ENCODE peak calls at places on chromosomes 12 and 14, in eight cellular contexts. One of them, this sample, is unnamed. For H3K36me3, the result is how much of the 10 kb centered on the place peaks cover.

GRCh38 chr12:131783915-131784541 is 44.2 kb upstream of the MMP17 start:
- DNase-seq in astrocyte: peak
- DNase-seq in neural progenitor cell: no peak
- DNase-seq in left ventricle myocardium inferior: no peak
- DNase-seq in breast epithelium: no peak
- DNase-seq in PC-9: peak
- DNase-seq in IMR-90: peak
- DNase-seq in tibial artery: no peak
- DNase-seq in this sample: no peak

GRCh38 chr14:59150990-59151389 is 37.5 kb upstream of the DAAM1 start:
- DNase-seq in astrocyte: no peak
- DNase-seq in neural progenitor cell: no peak
- DNase-seq in left ventricle myocardium inferior: no peak
- DNase-seq in breast epithelium: no peak
- DNase-seq in PC-9: no peak
- DNase-seq in IMR-90: no peak
- DNase-seq in tibial artery: peak
- DNase-seq in this sample: no peak

GRCh38 chr14:105710119-105711057 is 184.0 kb downstream of the TMEM121 start:
- DNase-seq in astrocyte: no peak
- DNase-seq in neural progenitor cell: no peak
- DNase-seq in left ventricle myocardium inferior: no peak
- DNase-seq in breast epithelium: no peak
- DNase-seq in PC-9: no peak
- DNase-seq in IMR-90: no peak
- DNase-seq in tibial artery: no peak
- DNase-seq in this sample: no peak

GRCh38 chr14:75232597-75232996 is 46.0 kb upstream of the FOS start:
- DNase-seq in astrocyte: no peak
- DNase-seq in neural progenitor cell: no peak
- DNase-seq in left ventricle myocardium inferior: no peak
- DNase-seq in breast epithelium: no peak
- DNase-seq in PC-9: no peak
- DNase-seq in IMR-90: no peak
- DNase-seq in tibial artery: no peak
- DNase-seq in this sample: no peak

GRCh38 chr12:48197549-48197966 is 5.5 kb downstream of the OR10AD1 start:
- DNase-seq in astrocyte: no peak
- DNase-seq in neural progenitor cell: peak
- DNase-seq in left ventricle myocardium inferior: no peak
- DNase-seq in breast epithelium: no peak
- DNase-seq in PC-9: no peak
- DNase-seq in IMR-90: no peak
- DNase-seq in tibial artery: no peak
- DNase-seq in this sample: no peak

GRCh38 chr14:91254456-91254855 is 10.0 kb upstream of the GPR68 start:
- DNase-seq in astrocyte: no peak
- DNase-seq in neural progenitor cell: no peak
- DNase-seq in left ventricle myocardium inferior: no peak
- DNase-seq in breast epithelium: no peak
- DNase-seq in PC-9: no peak
- DNase-seq in IMR-90: no peak
- DNase-seq in tibial artery: no peak
- DNase-seq in this sample: no peak

GRCh38 chr12:113980537-113981337 is 14.6 kb upstream of the RBM19 start:
- DNase-seq in astrocyte: peak
- DNase-seq in neural progenitor cell: peak
- DNase-seq in left ventricle myocardium inferior: no peak
- DNase-seq in breast epithelium: no peak
- DNase-seq in PC-9: peak
- DNase-seq in IMR-90: peak
- DNase-seq in tibial artery: no peak
- DNase-seq in this sample: peak

GRCh38 chr12:107955966-107956643 is 173.0 kb upstream of the WSCD2 start:
- DNase-seq in astrocyte: no peak
- DNase-seq in neural progenitor cell: no peak
- DNase-seq in left ventricle myocardium inferior: no peak
- DNase-seq in breast epithelium: no peak
- DNase-seq in PC-9: no peak
- DNase-seq in IMR-90: no peak
- DNase-seq in tibial artery: no peak
- DNase-seq in this sample: no peak

GRCh38 chr12:70459786-70460185 is 93.7 kb downstream of the KCNMB4 start:
- DNase-seq in astrocyte: no peak
- DNase-seq in neural progenitor cell: no peak
- DNase-seq in left ventricle myocardium inferior: no peak
- DNase-seq in breast epithelium: no peak
- DNase-seq in PC-9: no peak
- DNase-seq in IMR-90: no peak
- DNase-seq in tibial artery: no peak
- DNase-seq in this sample: no peak

GRCh38 chr12:38892976-38893375 is 12.4 kb downstream of the CPNE8 start:
- DNase-seq in astrocyte: no peak
- DNase-seq in neural progenitor cell: no peak
- DNase-seq in left ventricle myocardium inferior: no peak
- DNase-seq in breast epithelium: no peak
- DNase-seq in PC-9: no peak
- DNase-seq in IMR-90: no peak
- DNase-seq in tibial artery: no peak
- DNase-seq in this sample: no peak

GRCh38 chr14:103558071-103558882 is 4.2 kb downstream of the BAG5 start:
- DNase-seq in astrocyte: peak
- DNase-seq in neural progenitor cell: no peak
- DNase-seq in left ventricle myocardium inferior: peak
- DNase-seq in breast epithelium: no peak
- DNase-seq in PC-9: no peak
- DNase-seq in IMR-90: peak
- DNase-seq in tibial artery: no peak
- DNase-seq in this sample: no peak

GRCh38 chr14:103563089-103563620 is 395 bp downstream of the COA8 start:
- DNase-seq in astrocyte: no peak
- DNase-seq in neural progenitor cell: no peak
- DNase-seq in left ventricle myocardium inferior: no peak
- DNase-seq in breast epithelium: no peak
- DNase-seq in PC-9: no peak
- DNase-seq in IMR-90: no peak
- DNase-seq in tibial artery: peak
- DNase-seq in this sample: no peak

GRCh38 chr14:103561381-103562134 is 899 bp downstream of the BAG5 start:
- DNase-seq in astrocyte: peak
- DNase-seq in neural progenitor cell: peak
- DNase-seq in left ventricle myocardium inferior: peak
- DNase-seq in breast epithelium: no peak
- DNase-seq in PC-9: peak
- DNase-seq in IMR-90: peak
- DNase-seq in tibial artery: no peak
- DNase-seq in this sample: peak

GRCh38 chr14:103562135-103562384 is 397 bp downstream of the BAG5 start:
- DNase-seq in astrocyte: no peak
- DNase-seq in neural progenitor cell: no peak
- DNase-seq in left ventricle myocardium inferior: peak
- DNase-seq in breast epithelium: no peak
- DNase-seq in PC-9: no peak
- DNase-seq in IMR-90: no peak
- DNase-seq in tibial artery: no peak
- DNase-seq in this sample: no peak

DNA sequence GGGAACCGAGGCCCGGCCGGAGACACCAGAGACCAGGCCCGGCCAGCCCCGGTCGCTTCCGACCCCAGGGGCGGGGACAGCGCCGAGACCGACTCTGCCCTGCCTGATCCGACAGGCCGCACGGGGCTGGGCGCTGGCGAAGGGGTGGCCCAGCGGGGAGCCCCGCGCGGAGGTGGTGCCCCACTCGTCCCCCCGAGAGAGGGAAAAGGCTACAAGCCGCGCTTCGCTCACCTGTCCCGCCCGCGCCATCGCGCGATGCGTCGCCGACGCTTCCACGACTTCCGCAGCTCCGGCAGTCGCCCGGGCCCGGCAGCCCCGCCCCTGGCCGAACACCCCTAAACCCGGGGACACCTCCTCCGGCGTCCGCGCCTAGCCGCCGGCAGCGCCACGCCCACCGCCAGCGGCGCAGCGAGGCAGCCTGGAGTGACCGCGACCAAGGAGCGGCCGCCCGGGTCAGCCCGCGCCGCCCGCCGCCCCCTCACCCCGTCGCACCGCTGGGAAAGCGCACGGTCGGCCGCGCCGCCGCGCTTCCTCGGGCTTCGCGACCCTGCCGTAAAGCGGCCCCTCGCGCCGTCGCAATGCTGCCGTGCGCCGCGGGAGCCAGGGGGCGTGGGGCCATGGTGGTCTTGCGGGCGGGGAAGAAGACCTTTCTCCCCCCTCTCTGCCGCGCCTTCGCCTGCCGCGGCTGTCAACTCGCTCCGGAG is at the start of the genes BAG5 and COA8:
- DNase-seq in astrocyte: peak
- DNase-seq in neural progenitor cell: peak
- DNase-seq in left ventricle myocardium inferior: peak
- DNase-seq in breast epithelium: peak
- DNase-seq in PC-9: peak
- DNase-seq in IMR-90: peak
- DNase-seq in tibial artery: peak
- DNase-seq in this sample: peak
- TF ChIP-seq CTCF in astrocyte: no peak
- TF ChIP-seq CTCF in neural progenitor cell: no peak
- TF ChIP-seq CTCF in left ventricle myocardium inferior: peak
- TF ChIP-seq CTCF in breast epithelium: no peak
- TF ChIP-seq CTCF in PC-9: no peak
- TF ChIP-seq CTCF in IMR-90: no peak
- TF ChIP-seq CTCF in tibial artery: no peak
- TF ChIP-seq CTCF in this sample: no peak

DNA sequence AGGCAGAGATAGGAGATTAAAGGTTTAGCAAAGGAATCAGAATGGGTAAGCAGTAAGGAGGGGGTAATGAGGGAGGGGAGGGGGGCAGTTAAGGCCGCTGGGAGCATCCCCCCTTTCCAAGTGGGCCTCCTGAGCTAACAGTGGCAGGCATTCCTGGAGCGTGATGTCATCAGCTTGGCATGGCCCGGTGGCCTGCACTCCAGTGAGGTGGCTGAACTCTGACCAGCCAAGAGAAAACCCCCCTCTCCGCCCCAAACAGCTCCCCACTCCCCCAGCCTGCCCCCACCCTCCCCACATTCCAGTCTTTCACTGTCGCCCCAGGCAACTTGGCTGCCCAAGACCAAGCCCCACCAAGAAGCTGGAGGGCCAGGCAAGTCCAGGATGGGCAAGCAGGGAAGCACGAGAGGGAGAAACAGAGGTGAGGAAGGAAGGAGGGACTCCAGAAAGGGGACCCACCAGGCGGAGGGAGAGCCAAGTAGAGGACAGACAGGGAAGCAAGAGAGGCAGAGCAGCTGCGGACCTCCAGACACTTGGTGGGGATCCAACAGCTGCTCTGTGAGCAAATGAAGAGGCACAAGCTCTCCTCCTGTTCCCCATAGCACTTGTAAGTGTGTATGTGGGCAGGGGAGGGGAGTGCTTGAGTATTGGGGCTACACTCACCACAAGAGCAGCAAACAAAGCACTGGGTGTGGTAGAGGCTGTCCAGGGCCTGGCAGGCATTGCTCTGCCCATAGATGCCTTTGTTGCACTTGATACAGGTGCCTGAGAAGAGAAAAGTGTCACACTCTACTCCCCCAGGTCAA is 4.5 kb downstream of the AJUBA start:
- DNase-seq in astrocyte: peak
- DNase-seq in neural progenitor cell: peak
- DNase-seq in left ventricle myocardium inferior: peak
- DNase-seq in breast epithelium: peak
- DNase-seq in PC-9: peak
- DNase-seq in IMR-90: peak
- DNase-seq in tibial artery: no peak
- DNase-seq in this sample: peak
- H3K4me3 ChIP-seq in astrocyte: peak
- H3K4me3 ChIP-seq in neural progenitor cell: peak
- H3K4me3 ChIP-seq in left ventricle myocardium inferior: peak
- H3K4me3 ChIP-seq in breast epithelium: peak
- H3K4me3 ChIP-seq in PC-9: peak
- H3K4me3 ChIP-seq in IMR-90: peak
- H3K4me3 ChIP-seq in tibial artery: no peak
- H3K4me3 ChIP-seq in this sample: peak

GRCh38 chr14:102984336-102985102 is 62.1 kb downstream of the AMN start:
- DNase-seq in astrocyte: no peak
- DNase-seq in neural progenitor cell: no peak
- DNase-seq in left ventricle myocardium inferior: no peak
- DNase-seq in breast epithelium: no peak
- DNase-seq in PC-9: no peak
- DNase-seq in IMR-90: no peak
- DNase-seq in tibial artery: no peak
- DNase-seq in this sample: no peak

GRCh38 chr14:102986810-102987579 is 64.5 kb downstream of the AMN start:
- DNase-seq in astrocyte: peak
- DNase-seq in neural progenitor cell: no peak
- DNase-seq in left ventricle myocardium inferior: no peak
- DNase-seq in breast epithelium: no peak
- DNase-seq in PC-9: no peak
- DNase-seq in IMR-90: peak
- DNase-seq in tibial artery: no peak
- DNase-seq in this sample: no peak

GRCh38 chr14:102983496-102983895 is 61.0 kb downstream of the AMN start:
- DNase-seq in astrocyte: no peak
- DNase-seq in neural progenitor cell: no peak
- DNase-seq in left ventricle myocardium inferior: no peak
- DNase-seq in breast epithelium: no peak
- DNase-seq in PC-9: no peak
- DNase-seq in IMR-90: no peak
- DNase-seq in tibial artery: no peak
- DNase-seq in this sample: no peak

GRCh38 chr14:102988054-102988453 is 65.6 kb downstream of the AMN start:
- DNase-seq in astrocyte: no peak
- DNase-seq in neural progenitor cell: no peak
- DNase-seq in left ventricle myocardium inferior: no peak
- DNase-seq in breast epithelium: no peak
- DNase-seq in PC-9: no peak
- DNase-seq in IMR-90: no peak
- DNase-seq in tibial artery: no peak
- DNase-seq in this sample: no peak

GRCh38 chr14:102985665-102986064 is 63.2 kb downstream of the AMN start:
- DNase-seq in astrocyte: no peak
- DNase-seq in neural progenitor cell: no peak
- DNase-seq in left ventricle myocardium inferior: no peak
- DNase-seq in breast epithelium: no peak
- DNase-seq in PC-9: no peak
- DNase-seq in IMR-90: no peak
- DNase-seq in tibial artery: no peak
- DNase-seq in this sample: no peak
- H3K36me3 ChIP-seq in astrocyte: under half
- H3K36me3 ChIP-seq in neural progenitor cell: under half
- H3K36me3 ChIP-seq in left ventricle myocardium inferior: half or more
- H3K36me3 ChIP-seq in breast epithelium: under half
- H3K36me3 ChIP-seq in PC-9: half or more
- H3K36me3 ChIP-seq in IMR-90: half or more
- H3K36me3 ChIP-seq in tibial artery: half or more
- H3K36me3 ChIP-seq in this sample: under half

DNA sequence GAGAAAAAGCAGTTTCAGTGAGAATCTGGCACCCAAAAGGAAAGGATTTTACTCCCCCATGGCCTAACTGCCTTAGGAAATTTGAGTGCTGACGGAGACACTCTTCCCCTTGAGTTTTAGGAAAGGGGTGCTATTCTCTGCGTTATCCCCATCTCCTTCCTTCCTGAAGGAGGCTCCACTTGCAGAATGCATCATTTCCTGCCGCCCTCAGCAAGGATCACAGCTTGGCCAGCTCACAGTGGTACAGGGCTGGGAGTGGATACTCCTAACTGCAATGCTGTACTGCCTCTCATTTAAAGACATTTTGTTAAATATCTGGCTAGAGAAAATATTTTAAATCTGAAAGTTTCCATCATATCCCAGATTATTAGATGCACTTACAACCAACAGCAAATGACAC is 33.0 kb downstream of the RDH12 start:
- DNase-seq in astrocyte: no peak
- DNase-seq in neural progenitor cell: peak
- DNase-seq in left ventricle myocardium inferior: no peak
- DNase-seq in breast epithelium: no peak
- DNase-seq in PC-9: no peak
- DNase-seq in IMR-90: peak
- DNase-seq in tibial artery: no peak
- DNase-seq in this sample: no peak
- TF ChIP-seq CTCF in astrocyte: no peak
- TF ChIP-seq CTCF in neural progenitor cell: peak
- TF ChIP-seq CTCF in left ventricle myocardium inferior: peak
- TF ChIP-seq CTCF in breast epithelium: no peak
- TF ChIP-seq CTCF in PC-9: no peak
- TF ChIP-seq CTCF in IMR-90: peak
- TF ChIP-seq CTCF in tibial artery: no peak
- TF ChIP-seq CTCF in this sample: no peak

This sample was measured in Caco-2.